ENCODE peak calls at places on chromosomes 2 and 18, in six cellular contexts. Q is mesendoderm, J is NCI-H1417, L is body of pancreas, Z is sigmoid colon, I is nucleus accumbens. B is an unnamed sample.

GRCh38 chr2:47767497-47767844 is 15.5 kb upstream of the MSH6 start:
- DNase-seq in Q (no peak), J (no peak), L (no peak), Z (no peak), I (no peak), B (no peak)

GRCh38 chr2:109266511-109266910 is 137.5 kb downstream of the SH3RF3 start:
- DNase-seq in Q (no peak), J (no peak), L (no peak), Z (peak), I (no peak), B (no peak)

GRCh38 chr2:185291035-185291647 is 447.5 kb upstream of the FSIP2 start:
- DNase-seq in Q (peak), J (no peak), L (peak), Z (peak), I (peak), B (peak)

GRCh38 chr18:8480506-8481328 is 128.5 kb upstream of the RAB12 start:
- DNase-seq in Q (peak), J (peak), L (peak), Z (peak), I (peak), B (peak)

GRCh38 chr2:26533661-26534060 is 55.7 kb upstream of the OTOF start:
- DNase-seq in Q (no peak), J (no peak), L (no peak), Z (peak), I (no peak), B (no peak)

GRCh38 chr2:140808816-140809215 is 1322.0 kb downstream of the LRP1B start:
- DNase-seq in Q (peak), J (no peak), L (no peak), Z (no peak), I (no peak), B (no peak)

GRCh38 chr2:10709290-10709939 is 12.0 kb upstream of the ATP6V1C2 start:
- DNase-seq in Q (peak), J (peak), L (no peak), Z (no peak), I (no peak), B (peak)

GRCh38 chr2:147937744-147938349 is 82.7 kb downstream of the ORC4 start:
- DNase-seq in Q (peak), J (no peak), L (no peak), Z (no peak), I (no peak), B (peak)

GRCh38 chr2:23312996-23313606 is 71.9 kb upstream of the KLHL29 start:
- DNase-seq in Q (peak), J (no peak), L (no peak), Z (no peak), I (no peak), B (peak)

GRCh38 chr2:181715033-181715630 is 34.8 kb upstream of the NEUROD1 start:
- DNase-seq in Q (peak), J (peak), L (peak), Z (peak), I (peak), B (peak)

GRCh38 chr2:2456721-2457120 is 125.6 kb upstream of the MYT1L start:
- DNase-seq in Q (no peak), J (no peak), L (no peak), Z (no peak), I (no peak), B (no peak)

GRCh38 chr2:159546039-159546438 is 70.3 kb downstream of the BAZ2B start:
- DNase-seq in Q (no peak), J (no peak), L (no peak), Z (no peak), I (no peak), B (no peak)

GRCh38 chr2:12674644-12675328 is 42.0 kb upstream of the TRIB2 start:
- DNase-seq in Q (no peak), J (no peak), L (no peak), Z (no peak), I (no peak), B (no peak)

GRCh38 chr18:31741096-31741735 is 19.5 kb downstream of the SLC25A52 start:
- DNase-seq in Q (peak), J (no peak), L (peak), Z (no peak), I (no peak), B (peak)

GRCh38 chr2:181818036-181818680 is 73.4 kb upstream of the ITPRID2 start:
- DNase-seq in Q (no peak), J (no peak), L (no peak), Z (no peak), I (no peak), B (no peak)

GRCh38 chr2:144389151-144389929 is 130.6 kb downstream of the ZEB2 start:
- DNase-seq in Q (peak), J (peak), L (peak), Z (no peak), I (no peak), B (no peak)

GRCh38 chr2:152391318-152391717 is 56.3 kb downstream of the FMNL2 start:
- DNase-seq in Q (no peak), J (no peak), L (no peak), Z (no peak), I (no peak), B (no peak)

GRCh38 chr2:174797792-174798276 is 33.6 kb upstream of the CHRNA1 start:
- DNase-seq in Q (no peak), J (no peak), L (no peak), Z (no peak), I (no peak), B (no peak)

GRCh38 chr18:3114456-3114855 is 101.5 kb upstream of the LPIN2 start:
- DNase-seq in Q (no peak), J (no peak), L (no peak), Z (no peak), I (no peak), B (no peak)

GRCh38 chr2:20553580-20553979 is 97.3 kb downstream of the HS1BP3 start:
- DNase-seq in Q (no peak), J (no peak), L (no peak), Z (no peak), I (no peak), B (no peak)